ENCODE peak calls at places on chromosomes 2 and 18, in five cellular contexts. M, H, T, C and D are unnamed samples.

GRCh38 chr2:26318950-26319349 is 27.0 kb upstream of the SELENOI start:
- DNase-seq in C (no peak), H (no peak), T (no peak), M (no peak), D (no peak)

GRCh38 chr18:75113455-75113854 is 95.5 kb downstream of the PTGR3 start:
- DNase-seq in H (no peak), M (no peak), C (no peak), T (no peak), D (no peak)

GRCh38 chr18:36808681-36809080 is 20.1 kb downstream of the TPGS2 start:
- DNase-seq in M (peak; percentile 21), T (no peak), C (no peak), H (no peak), D (no peak)

GRCh38 chr18:34816183-34816582 is 106.1 kb downstream of the DTNA start:
- DNase-seq in C (no peak), T (no peak), H (no peak), M (no peak), D (no peak)

GRCh38 chr2:177399376-177399775 is 6.8 kb downstream of the AGPS start:
- DNase-seq in C (no peak), H (no peak), T (no peak), M (no peak), D (no peak)

GRCh38 chr2:179991344-179991743 is 15.8 kb downstream of the CWC22 start:
- DNase-seq in C (no peak), M (no peak), T (no peak), H (no peak), D (no peak)

GRCh38 chr2:8098952-8099582 is 582.8 kb upstream of the ID2 start:
- DNase-seq in M (no peak), T (no peak), H (no peak), C (no peak), D (no peak)

GRCh38 chr2:141393214-141393545 is 737.6 kb downstream of the LRP1B start:
- DNase-seq in H (no peak), C (no peak), T (no peak), M (no peak), D (no peak)

GRCh38 chr2:143545643-143546275 is 416.5 kb downstream of the ARHGAP15 start:
- DNase-seq in T (no peak), M (no peak), C (no peak), H (no peak), D (no peak)

GRCh38 chr2:1968988-1969700 is 224.8 kb upstream of the PXDN start:
- DNase-seq in C (no peak), M (no peak), H (no peak), T (no peak), D (no peak)

GRCh38 chr18:10015941-10016819 is 102.4 kb downstream of the VAPA start:
- DNase-seq in M (peak; percentile 54), H (no peak), T (no peak), C (no peak), D (no peak)

GRCh38 chr18:33404244-33404873 is 36.2 kb downstream of the CCDC178 start:
- DNase-seq in M (no peak), C (no peak), T (no peak), H (no peak), D (peak; percentile 4)
- TF ChIP-seq CTCF in M (peak; percentile 40), C (no peak), T (no peak), H (peak; percentile 7), D (peak; percentile 28)

GRCh38 chr18:33761363-33761762 is 183.3 kb downstream of the ASXL3 start:
- DNase-seq in T (no peak), C (no peak), M (peak; percentile 12), H (no peak), D (no peak)
- TF ChIP-seq CTCF in T (no peak), C (peak; percentile 31), M (peak; percentile 54), H (peak; percentile 44), D (peak; percentile 53)

DNA sequence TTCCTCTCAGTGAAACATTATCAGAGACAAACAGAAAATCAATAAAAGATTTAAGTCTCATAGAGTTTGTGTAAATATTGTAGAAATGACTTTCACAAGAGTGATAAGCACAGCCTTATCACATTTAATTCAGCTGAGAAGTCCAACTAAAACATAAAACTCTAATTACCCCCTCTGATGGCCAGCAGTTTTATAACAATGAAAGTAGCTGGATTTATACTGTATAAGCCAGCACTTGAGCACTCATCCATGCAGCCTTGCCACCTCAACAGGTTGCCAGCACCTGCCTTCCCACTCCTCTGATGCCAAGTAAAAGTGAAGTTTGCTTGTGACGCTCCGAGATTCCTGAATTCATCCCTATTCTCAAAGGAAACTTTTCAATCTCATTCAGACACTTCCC is 103.0 kb upstream of the STK39 start:
- DNase-seq in C (no peak), H (no peak), T (no peak), M (no peak), D (no peak)
- TF ChIP-seq CTCF in C (no peak), H (no peak), T (no peak), M (no peak), D (no peak)

DNA sequence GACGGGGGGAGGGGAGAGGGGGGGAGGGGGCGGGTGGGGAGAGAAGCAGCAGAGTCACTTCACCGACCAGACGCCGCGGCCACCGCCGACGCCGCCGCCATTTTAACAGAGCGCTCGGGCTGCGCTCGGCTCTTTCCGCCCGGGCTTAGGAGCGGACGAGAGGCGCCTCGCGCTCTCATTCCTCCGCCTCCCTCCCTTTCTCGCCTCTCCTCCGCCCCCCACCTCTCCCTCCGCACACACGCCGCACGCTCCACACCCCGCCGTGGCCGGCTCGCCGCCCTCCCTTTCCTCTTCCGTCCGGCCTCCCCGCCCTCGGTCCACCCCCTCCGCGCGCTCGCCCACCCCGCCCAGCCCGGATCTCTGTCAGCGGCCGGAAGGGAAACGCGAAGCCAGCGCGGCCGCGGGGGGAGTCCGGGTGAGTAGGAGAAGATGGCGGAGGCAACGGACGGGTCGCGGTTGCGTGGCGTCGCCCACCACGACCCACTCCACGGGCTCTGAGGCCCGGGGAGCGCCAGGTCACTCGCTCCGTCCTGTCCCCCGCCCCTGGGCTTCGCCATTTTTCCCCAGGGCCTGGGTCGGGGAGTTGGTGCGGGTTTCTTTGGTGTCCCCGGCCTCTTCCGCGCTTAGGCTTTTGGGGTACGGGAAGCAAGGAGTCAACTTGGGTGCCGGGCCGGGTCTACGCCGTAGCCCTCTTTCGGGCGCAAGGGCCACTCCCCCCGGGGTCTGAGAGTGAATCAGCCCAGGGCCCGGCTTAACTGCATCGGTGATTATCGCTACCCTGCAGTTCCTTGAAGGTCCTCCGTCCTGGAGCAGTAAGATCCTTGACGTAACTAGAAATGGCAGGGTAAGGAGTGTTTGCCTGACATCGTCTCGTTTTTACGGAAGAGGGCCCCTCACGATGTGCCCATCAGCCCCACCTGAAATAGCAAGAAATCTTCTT is at the start of gene USP34:
- DNase-seq in M (peak; percentile 96), C (peak; percentile 96), H (peak; percentile 96), T (peak; percentile 93), D (peak; percentile 95)
- TF ChIP-seq CTCF in M (no peak), C (no peak), H (no peak), T (no peak), D (no peak)

GRCh38 chr18:42742976-42743755 is 372.3 kb downstream of the RIT2 start:
- DNase-seq in T (no peak), M (no peak), H (no peak), C (no peak), D (no peak)

GRCh38 chr18:42745931-42746330 is 369.6 kb downstream of the RIT2 start:
- DNase-seq in H (no peak), C (no peak), T (no peak), M (no peak), D (no peak)

GRCh38 chr18:42746794-42747193 is 368.7 kb downstream of the RIT2 start:
- DNase-seq in C (no peak), T (no peak), H (no peak), M (no peak), D (no peak)

GRCh38 chr18:42745171-42745570 is 370.3 kb downstream of the RIT2 start:
- DNase-seq in T (no peak), H (no peak), C (no peak), M (no peak), D (no peak)

DNA sequence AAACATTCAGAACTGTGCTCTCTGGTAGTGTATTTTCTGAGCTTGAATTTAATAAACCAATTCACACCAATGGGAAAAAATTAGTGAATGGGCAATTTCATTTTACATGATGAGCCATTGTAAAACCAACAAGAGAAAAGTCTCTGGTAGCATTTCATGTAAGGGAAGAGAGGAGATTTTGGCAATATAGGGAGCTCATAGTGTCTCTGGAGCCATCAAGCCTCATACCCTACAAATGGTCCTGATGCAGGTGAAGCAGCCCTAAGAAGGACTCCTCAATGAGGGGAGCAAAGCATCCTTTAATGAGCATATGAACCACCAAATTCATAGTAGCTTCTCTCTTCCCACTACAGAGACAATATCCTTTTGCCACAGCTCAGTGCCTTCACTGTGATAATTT is 373.0 kb downstream of the RIT2 start:
- DNase-seq in M (no peak), C (no peak), T (no peak), H (no peak), D (no peak)
- TF ChIP-seq CTCF in M (no peak), C (no peak), T (no peak), H (no peak), D (no peak)

GRCh38 chr2:238238766-238239551 is 879 bp downstream of the HES6 start:
- DNase-seq in M (no peak), C (peak; percentile 44), T (no peak), H (peak; percentile 36), D (no peak)
- TF ChIP-seq CTCF in M (no peak), C (no peak), T (no peak), H (no peak), D (no peak)

GRCh38 chr2:88933980-88934379 is 242.5 kb downstream of the RPIA start:
- DNase-seq in H (no peak), M (peak; percentile 9), T (no peak), C (no peak), D (no peak)
- TF ChIP-seq CTCF in H (peak; percentile 21), M (no peak), T (no peak), C (no peak), D (no peak)

GRCh38 chr2:20582600-20583221 is 68.2 kb downstream of the HS1BP3 start:
- DNase-seq in C (no peak), H (peak; percentile 11), M (no peak), T (no peak), D (no peak)
- TF ChIP-seq CTCF in C (no peak), H (no peak), M (no peak), T (no peak), D (no peak)